ENCODE peak calls at places on chromosomes 11 and 22, in six cellular contexts. Y is BJ, D is B cell, V is retinal pigment epithelial cell, P is foreskin fibroblast, N is WTC11. K is an unnamed sample.

GRCh38 chr11:117189941-117190544 is 9.1 kb upstream of the TAGLN start:
- DNase-seq in D (no peak), P (no peak), N (no peak), Y (no peak), V (no peak), K (no peak)

GRCh38 chr22:44587911-44588310 is 89.9 kb upstream of the RTL6 start:
- DNase-seq in Y (no peak), V (no peak), P (no peak), N (no peak), D (no peak), K (no peak)

GRCh38 chr11:86488553-86488952 is 113.9 kb downstream of the CCDC81 start:
- DNase-seq in P (no peak), D (no peak), V (no peak), Y (no peak), N (no peak), K (no peak)

GRCh38 chr22:33806191-33806590 is 114.1 kb downstream of the LARGE1 start:
- DNase-seq in V (no peak), P (no peak), Y (no peak), D (no peak), N (no peak), K (no peak)

GRCh38 chr22:28582806-28583205 is 96.8 kb downstream of the TTC28 start:
- DNase-seq in P (peak), V (no peak), N (no peak), D (no peak), Y (peak), K (peak)

GRCh38 chr11:73349633-73350032 is 26.6 kb upstream of the RELT start:
- DNase-seq in D (no peak), N (no peak), P (no peak), V (no peak), Y (no peak), K (no peak)

GRCh38 chr22:24563246-24563645 is 7.4 kb downstream of the SNRPD3 start:
- DNase-seq in P (no peak), V (no peak), Y (no peak), D (no peak), N (no peak), K (no peak)

GRCh38 chr11:119702261-119702591 is 26.8 kb downstream of the NECTIN1 start:
- DNase-seq in D (no peak), Y (no peak), P (no peak), V (no peak), N (no peak), K (no peak)

GRCh38 chr22:38820021-38820420 is 23.8 kb downstream of the NPTXR start:
- DNase-seq in P (no peak), V (no peak), Y (no peak), D (no peak), N (no peak), K (no peak)

GRCh38 chr11:34866375-34866774 is 49.8 kb downstream of the APIP start:
- DNase-seq in Y (no peak), D (no peak), P (peak), N (no peak), V (no peak), K (peak)

DNA sequence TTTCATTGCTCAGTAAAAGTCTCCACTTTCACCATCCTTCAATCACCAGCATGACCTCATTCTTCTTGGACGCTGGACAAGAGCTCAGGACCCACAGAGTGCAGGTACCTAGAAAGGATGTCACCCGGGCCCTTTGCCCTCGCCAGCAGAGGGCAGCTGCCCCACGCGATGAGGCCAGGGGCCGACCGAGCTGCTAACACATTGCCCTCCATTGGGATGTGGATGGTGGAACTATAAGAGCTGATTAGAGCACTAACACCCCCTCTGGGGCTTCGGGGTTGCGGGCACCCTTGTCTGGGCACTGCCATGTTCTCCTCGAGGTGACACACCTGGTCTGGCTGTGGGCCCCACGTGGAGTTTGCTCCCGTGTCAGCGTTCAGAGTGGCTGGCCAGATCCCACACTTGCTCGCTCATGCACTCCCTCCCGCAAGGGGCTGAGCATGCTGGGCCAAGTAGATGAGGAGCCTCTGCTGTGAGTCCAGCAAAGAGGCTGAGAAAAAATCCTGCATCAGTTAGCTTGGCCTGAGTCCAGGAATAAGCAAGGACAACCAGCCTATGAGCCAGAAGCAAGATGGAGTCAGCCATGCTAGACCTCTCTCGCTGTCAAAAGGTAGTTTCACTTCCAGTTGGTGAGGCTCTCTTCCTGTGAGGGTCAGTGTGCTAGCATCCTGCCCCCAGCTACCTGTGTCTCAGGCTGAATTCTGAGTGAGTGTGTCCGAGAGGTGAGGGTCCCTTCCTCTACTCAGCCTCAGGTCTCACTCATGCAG is 9.8 kb downstream of the KRTAP5-6 start:
- DNase-seq in P (no peak), N (peak), Y (no peak), V (no peak), D (no peak), K (no peak)
- TF ChIP-seq CTCF in P (peak), N (no peak), Y (peak), V (no peak), D (no peak), K (no peak)

DNA sequence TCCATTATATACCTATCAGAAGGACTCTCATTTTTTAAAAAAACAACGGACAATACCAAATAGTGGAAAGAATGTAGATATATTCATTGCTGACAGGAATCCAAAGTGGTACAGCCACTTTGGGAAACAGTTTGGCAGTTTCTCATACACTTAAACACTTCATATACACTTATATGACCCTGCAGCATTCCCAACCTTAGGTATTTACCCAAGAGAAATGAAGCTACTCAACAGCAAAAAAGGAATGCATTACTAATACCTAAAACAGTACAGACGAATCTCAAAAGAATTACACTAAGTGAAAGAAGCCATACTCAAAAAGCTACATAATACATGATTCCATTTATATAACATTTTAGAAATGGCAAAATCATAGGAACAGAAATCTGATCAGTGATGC is 51.5 kb downstream of the RBFOX2 start:
- DNase-seq in P (no peak), N (no peak), Y (no peak), D (no peak), V (no peak), K (no peak)
- TF ChIP-seq CTCF in P (no peak), N (no peak), Y (no peak), D (no peak), V (no peak), K (no peak)

GRCh38 chr11:78975081-78975480 is 400.4 kb upstream of the NARS2 start:
- DNase-seq in P (no peak), N (no peak), V (no peak), Y (no peak), D (no peak), K (no peak)
- TF ChIP-seq CTCF in P (no peak), N (no peak), V (no peak), Y (no peak), D (no peak), K (no peak)

GRCh38 chr11:100860318-100860896 is 173.3 kb downstream of the ARHGAP42 start:
- DNase-seq in N (no peak), P (no peak), D (no peak), Y (no peak), V (no peak), K (no peak)

GRCh38 chr11:100851584-100852152 is 164.6 kb downstream of the ARHGAP42 start:
- DNase-seq in N (no peak), D (no peak), P (no peak), V (no peak), Y (no peak), K (no peak)

GRCh38 chr11:100857236-100858005 is 170.3 kb downstream of the ARHGAP42 start:
- DNase-seq in P (no peak), V (no peak), D (no peak), N (no peak), Y (no peak), K (no peak)

GRCh38 chr11:100851129-100851528 is 164.0 kb downstream of the ARHGAP42 start:
- DNase-seq in V (peak), P (peak), D (no peak), Y (no peak), N (no peak), K (no peak)

DNA sequence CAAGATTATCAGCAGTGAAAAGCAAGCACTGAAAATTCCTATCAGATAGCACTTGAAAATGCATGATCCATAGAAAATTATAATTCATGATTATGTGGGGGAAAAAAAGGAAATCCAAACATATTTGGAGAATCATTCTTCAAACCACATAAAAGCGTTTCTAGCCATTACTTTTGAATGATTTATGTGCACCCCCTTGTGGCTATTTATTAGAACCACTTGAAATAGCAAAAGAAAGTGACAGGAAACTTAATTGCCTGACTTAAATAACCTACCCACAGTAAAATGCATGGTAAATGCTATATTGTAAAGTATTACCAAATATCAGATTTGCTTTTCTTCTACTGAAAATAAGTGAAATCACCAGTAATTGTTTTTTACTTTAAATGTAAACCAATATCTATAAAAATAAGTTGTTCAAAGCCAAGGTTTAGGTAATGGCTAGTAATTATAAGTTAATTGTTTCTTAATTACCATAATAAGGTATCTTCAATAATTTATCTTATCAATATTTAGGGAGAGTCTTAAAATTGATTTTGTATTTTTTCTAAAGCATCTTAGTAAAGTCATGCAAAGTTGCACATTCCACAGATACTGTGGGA is 168.5 kb downstream of the ARHGAP42 start:
- DNase-seq in P (peak), N (no peak), V (no peak), D (no peak), Y (no peak), K (no peak)
- TF ChIP-seq CTCF in P (peak), N (peak), V (peak), D (peak), Y (peak), K (peak)

GRCh38 chr22:35917651-35918050 is 111.0 kb downstream of the RBFOX2 start:
- DNase-seq in Y (no peak), P (no peak), V (no peak), D (no peak), N (no peak), K (no peak)
- TF ChIP-seq CTCF in Y (no peak), P (no peak), V (no peak), D (no peak), N (no peak), K (no peak)